ENCODE peak calls at places on chromosome 20, in seven cellular contexts. One of them, this sample, is unnamed.

GRCh38 chr20:49557449-49557848 is 10.5 kb downstream of the PTGIS start:
- DNase-seq in mesendoderm: no peak
- DNase-seq in mesenchymal stem cell: no peak
- DNase-seq in H9: no peak
- DNase-seq in neuronal stem cell: no peak
- DNase-seq in H1: no peak
- DNase-seq in IMR-90: peak
- DNase-seq in this sample: peak

GRCh38 chr20:25225642-25226432 is 22.0 kb upstream of the PYGB start:
- DNase-seq in H1: no peak
- DNase-seq in IMR-90: no peak
- DNase-seq in H9: no peak
- DNase-seq in mesendoderm: no peak
- DNase-seq in neuronal stem cell: no peak
- DNase-seq in mesenchymal stem cell: no peak
- DNase-seq in this sample: no peak

GRCh38 chr20:11849270-11849920 is 68.3 kb upstream of the BTBD3 start:
- DNase-seq in mesenchymal stem cell: peak
- DNase-seq in H9: no peak
- DNase-seq in IMR-90: peak
- DNase-seq in mesendoderm: no peak
- DNase-seq in H1: no peak
- DNase-seq in neuronal stem cell: no peak
- DNase-seq in this sample: no peak

GRCh38 chr20:41786158-41786557 is 168.0 kb upstream of the CHD6 start:
- DNase-seq in mesenchymal stem cell: no peak
- DNase-seq in neuronal stem cell: no peak
- DNase-seq in mesendoderm: no peak
- DNase-seq in IMR-90: peak
- DNase-seq in H1: no peak
- DNase-seq in H9: no peak
- DNase-seq in this sample: no peak

GRCh38 chr20:43248341-43248740 is 58.6 kb upstream of the PTPRT start:
- DNase-seq in H9: no peak
- DNase-seq in H1: no peak
- DNase-seq in IMR-90: no peak
- DNase-seq in neuronal stem cell: no peak
- DNase-seq in mesendoderm: no peak
- DNase-seq in mesenchymal stem cell: no peak
- DNase-seq in this sample: no peak

GRCh38 chr20:21901470-21902275 is 196.2 kb downstream of the PAX1 start:
- DNase-seq in mesenchymal stem cell: no peak
- DNase-seq in mesendoderm: no peak
- DNase-seq in neuronal stem cell: no peak
- DNase-seq in IMR-90: no peak
- DNase-seq in H9: no peak
- DNase-seq in H1: no peak
- DNase-seq in this sample: no peak

GRCh38 chr20:38806855-38807655 is 1.6 kb downstream of the PPP1R16B start:
- DNase-seq in mesenchymal stem cell: no peak
- DNase-seq in IMR-90: no peak
- DNase-seq in H9: no peak
- DNase-seq in H1: no peak
- DNase-seq in mesendoderm: peak
- DNase-seq in neuronal stem cell: no peak
- DNase-seq in this sample: no peak

GRCh38 chr20:38881806-38882440 is 44.3 kb upstream of the FAM83D start:
- DNase-seq in H9: no peak
- DNase-seq in mesenchymal stem cell: no peak
- DNase-seq in IMR-90: no peak
- DNase-seq in mesendoderm: no peak
- DNase-seq in neuronal stem cell: no peak
- DNase-seq in H1: no peak
- DNase-seq in this sample: no peak

GRCh38 chr20:9136114-9136513 is 67.2 kb downstream of the PLCB4 start:
- DNase-seq in neuronal stem cell: no peak
- DNase-seq in H9: no peak
- DNase-seq in IMR-90: no peak
- DNase-seq in mesenchymal stem cell: no peak
- DNase-seq in H1: no peak
- DNase-seq in mesendoderm: no peak
- DNase-seq in this sample: no peak

GRCh38 chr20:9344080-9344920 is 170.1 kb upstream of the LAMP5 start:
- DNase-seq in IMR-90: peak
- DNase-seq in mesendoderm: no peak
- DNase-seq in neuronal stem cell: no peak
- DNase-seq in mesenchymal stem cell: peak
- DNase-seq in H9: no peak
- DNase-seq in H1: no peak
- DNase-seq in this sample: no peak

GRCh38 chr20:51624157-51624731 is 81.7 kb upstream of the NFATC2 start:
- DNase-seq in mesenchymal stem cell: peak
- DNase-seq in mesendoderm: peak
- DNase-seq in H1: peak
- DNase-seq in neuronal stem cell: peak
- DNase-seq in IMR-90: peak
- DNase-seq in H9: peak
- DNase-seq in this sample: peak

GRCh38 chr20:24701027-24701426 is 231.6 kb downstream of the SYNDIG1 start:
- DNase-seq in H1: no peak
- DNase-seq in IMR-90: no peak
- DNase-seq in mesendoderm: no peak
- DNase-seq in H9: peak
- DNase-seq in mesenchymal stem cell: no peak
- DNase-seq in neuronal stem cell: no peak
- DNase-seq in this sample: no peak

GRCh38 chr20:50554694-50555579 is 44.8 kb downstream of the PTPN1 start:
- DNase-seq in IMR-90: no peak
- DNase-seq in H9: no peak
- DNase-seq in H1: no peak
- DNase-seq in mesenchymal stem cell: no peak
- DNase-seq in mesendoderm: no peak
- DNase-seq in neuronal stem cell: no peak
- DNase-seq in this sample: no peak

GRCh38 chr20:2451939-2452732 is 18.5 kb downstream of the SNRPB start:
- DNase-seq in H1: no peak
- DNase-seq in H9: peak
- DNase-seq in mesenchymal stem cell: peak
- DNase-seq in neuronal stem cell: peak
- DNase-seq in IMR-90: peak
- DNase-seq in mesendoderm: peak
- DNase-seq in this sample: peak

GRCh38 chr20:23174821-23175220 is 88.7 kb upstream of the CD93 start:
- DNase-seq in H9: no peak
- DNase-seq in mesendoderm: no peak
- DNase-seq in mesenchymal stem cell: no peak
- DNase-seq in IMR-90: no peak
- DNase-seq in neuronal stem cell: no peak
- DNase-seq in H1: no peak
- DNase-seq in this sample: no peak

GRCh38 chr20:24872291-24873014 is 76.6 kb upstream of the CST7 start:
- DNase-seq in IMR-90: no peak
- DNase-seq in neuronal stem cell: no peak
- DNase-seq in mesendoderm: no peak
- DNase-seq in H1: no peak
- DNase-seq in H9: no peak
- DNase-seq in mesenchymal stem cell: no peak
- DNase-seq in this sample: no peak

GRCh38 chr20:4681441-4681840 is 40.3 kb upstream of the PRND start:
- DNase-seq in mesenchymal stem cell: peak
- DNase-seq in IMR-90: no peak
- DNase-seq in neuronal stem cell: no peak
- DNase-seq in mesendoderm: no peak
- DNase-seq in H1: no peak
- DNase-seq in H9: no peak
- DNase-seq in this sample: no peak

GRCh38 chr20:9392892-9393857 is 121.2 kb upstream of the LAMP5 start:
- DNase-seq in H1: peak
- DNase-seq in neuronal stem cell: peak
- DNase-seq in mesenchymal stem cell: peak
- DNase-seq in IMR-90: peak
- DNase-seq in H9: peak
- DNase-seq in mesendoderm: peak
- DNase-seq in this sample: no peak

GRCh38 chr20:6583134-6583738 is 184.2 kb upstream of the BMP2 start:
- DNase-seq in mesendoderm: peak
- DNase-seq in H9: peak
- DNase-seq in IMR-90: peak
- DNase-seq in mesenchymal stem cell: peak
- DNase-seq in H1: peak
- DNase-seq in neuronal stem cell: peak
- DNase-seq in this sample: no peak

GRCh38 chr20:52193133-52193532 is 1.6 kb upstream of the ZFP64 start:
- DNase-seq in mesenchymal stem cell: no peak
- DNase-seq in H9: no peak
- DNase-seq in H1: no peak
- DNase-seq in IMR-90: no peak
- DNase-seq in neuronal stem cell: no peak
- DNase-seq in mesendoderm: no peak
- DNase-seq in this sample: no peak

GRCh38 chr20:4283011-4283410 is 267.7 kb upstream of the RNF24 start:
- DNase-seq in mesenchymal stem cell: no peak
- DNase-seq in mesendoderm: no peak
- DNase-seq in IMR-90: no peak
- DNase-seq in neuronal stem cell: no peak
- DNase-seq in H9: no peak
- DNase-seq in H1: no peak
- DNase-seq in this sample: no peak

GRCh38 chr20:6519556-6519955 is 247.9 kb upstream of the BMP2 start:
- DNase-seq in neuronal stem cell: no peak
- DNase-seq in mesenchymal stem cell: peak
- DNase-seq in H9: no peak
- DNase-seq in IMR-90: peak
- DNase-seq in H1: no peak
- DNase-seq in mesendoderm: no peak
- DNase-seq in this sample: no peak

GRCh38 chr20:4811661-4812181 is 90.0 kb downstream of the PRND start:
- DNase-seq in neuronal stem cell: no peak
- DNase-seq in H1: no peak
- DNase-seq in IMR-90: no peak
- DNase-seq in mesendoderm: no peak
- DNase-seq in mesenchymal stem cell: no peak
- DNase-seq in H9: no peak
- DNase-seq in this sample: no peak

GRCh38 chr20:2521369-2522305 is 12.9 kb upstream of the ZNF343 start:
- DNase-seq in mesendoderm: peak
- DNase-seq in H1: no peak
- DNase-seq in neuronal stem cell: peak
- DNase-seq in IMR-90: peak
- DNase-seq in H9: peak
- DNase-seq in mesenchymal stem cell: peak
- DNase-seq in this sample: no peak

GRCh38 chr20:24147961-24148360 is 159.4 kb upstream of the GGTLC1 start:
- DNase-seq in H9: no peak
- DNase-seq in IMR-90: no peak
- DNase-seq in H1: no peak
- DNase-seq in mesendoderm: no peak
- DNase-seq in mesenchymal stem cell: no peak
- DNase-seq in neuronal stem cell: no peak
- DNase-seq in this sample: no peak

DNA sequence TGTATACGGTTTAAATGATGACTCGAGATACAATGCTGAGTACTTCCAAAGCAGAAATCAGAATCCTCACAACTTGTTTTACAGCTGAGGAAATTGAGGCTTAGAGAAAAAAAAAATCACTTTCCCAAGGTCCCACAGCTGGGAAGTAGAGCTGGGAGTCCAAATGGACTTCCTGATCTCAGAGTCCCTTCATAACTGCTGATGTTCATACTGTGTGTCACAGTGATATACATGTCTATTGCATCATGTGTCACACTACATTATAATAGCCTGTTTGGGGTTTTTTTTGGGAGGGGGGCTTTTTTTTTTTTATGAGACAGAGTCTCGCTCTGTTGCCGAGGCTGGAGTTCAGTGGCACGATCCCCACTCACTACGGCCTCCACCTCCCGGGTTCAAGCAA is 8.5 kb downstream of the HM13 start:
- DNase-seq in mesendoderm: no peak
- DNase-seq in neuronal stem cell: no peak
- DNase-seq in mesenchymal stem cell: no peak
- DNase-seq in H9: no peak
- DNase-seq in IMR-90: no peak
- DNase-seq in H1: no peak
- DNase-seq in this sample: no peak
- H2BK120ac ChIP-seq in mesendoderm: no peak
- H2BK120ac ChIP-seq in neuronal stem cell: no peak
- H2BK120ac ChIP-seq in mesenchymal stem cell: no peak
- H2BK120ac ChIP-seq in H9: no peak
- H2BK120ac ChIP-seq in IMR-90: no peak
- H2BK120ac ChIP-seq in H1: no peak
- H2BK120ac ChIP-seq in this sample: no peak

GRCh38 chr20:20217626-20218025 is 150.3 kb upstream of the INSM1 start:
- DNase-seq in mesendoderm: no peak
- DNase-seq in H9: no peak
- DNase-seq in H1: no peak
- DNase-seq in mesenchymal stem cell: no peak
- DNase-seq in neuronal stem cell: peak
- DNase-seq in IMR-90: no peak
- DNase-seq in this sample: no peak
- H3K23ac ChIP-seq in mesendoderm: no peak
- H3K23ac ChIP-seq in H9: no peak
- H3K23ac ChIP-seq in H1: no peak
- H3K23ac ChIP-seq in mesenchymal stem cell: no peak
- H3K23ac ChIP-seq in neuronal stem cell: no peak
- H3K23ac ChIP-seq in IMR-90: no peak
- H3K23ac ChIP-seq in this sample: no peak

GRCh38 chr20:35661908-35662307 is 2.8 kb downstream of the CPNE1 start:
- DNase-seq in IMR-90: no peak
- DNase-seq in H1: no peak
- DNase-seq in mesenchymal stem cell: no peak
- DNase-seq in mesendoderm: no peak
- DNase-seq in H9: no peak
- DNase-seq in neuronal stem cell: no peak
- DNase-seq in this sample: no peak

GRCh38 chr20:35663813-35664543 is 722 bp downstream of the CPNE1 start:
- DNase-seq in neuronal stem cell: peak
- DNase-seq in H1: no peak
- DNase-seq in mesendoderm: peak
- DNase-seq in H9: peak
- DNase-seq in IMR-90: peak
- DNase-seq in mesenchymal stem cell: peak
- DNase-seq in this sample: no peak

GRCh38 chr20:35663516-35663812 is 1.2 kb downstream of the CPNE1 start:
- DNase-seq in mesenchymal stem cell: no peak
- DNase-seq in H1: no peak
- DNase-seq in neuronal stem cell: no peak
- DNase-seq in IMR-90: peak
- DNase-seq in H9: no peak
- DNase-seq in mesendoderm: no peak
- DNase-seq in this sample: peak

GRCh38 chr20:35661013-35661412 is 3.7 kb downstream of the CPNE1 start:
- DNase-seq in mesenchymal stem cell: no peak
- DNase-seq in H9: no peak
- DNase-seq in mesendoderm: peak
- DNase-seq in neuronal stem cell: no peak
- DNase-seq in IMR-90: no peak
- DNase-seq in H1: no peak
- DNase-seq in this sample: peak

GRCh38 chr20:35662541-35662940 is 2.2 kb downstream of the CPNE1 start:
- DNase-seq in mesenchymal stem cell: no peak
- DNase-seq in H1: no peak
- DNase-seq in neuronal stem cell: no peak
- DNase-seq in mesendoderm: no peak
- DNase-seq in IMR-90: no peak
- DNase-seq in H9: no peak
- DNase-seq in this sample: no peak
- H3K27ac ChIP-seq in mesenchymal stem cell: no peak
- H3K27ac ChIP-seq in H1: no peak
- H3K27ac ChIP-seq in neuronal stem cell: no peak
- H3K27ac ChIP-seq in mesendoderm: no peak
- H3K27ac ChIP-seq in IMR-90: no peak
- H3K27ac ChIP-seq in H9: no peak
- H3K27ac ChIP-seq in this sample: no peak

GRCh38 chr20:57266251-57267157 is at the start of gene BMP7:
- DNase-seq in IMR-90: no peak
- DNase-seq in H1: no peak
- DNase-seq in H9: peak
- DNase-seq in mesenchymal stem cell: peak
- DNase-seq in neuronal stem cell: no peak
- DNase-seq in mesendoderm: peak
- DNase-seq in this sample: peak
- H2BK120ac ChIP-seq in IMR-90: no peak
- H2BK120ac ChIP-seq in H1: peak
- H2BK120ac ChIP-seq in H9: no peak
- H2BK120ac ChIP-seq in mesenchymal stem cell: no peak
- H2BK120ac ChIP-seq in neuronal stem cell: peak
- H2BK120ac ChIP-seq in mesendoderm: no peak
- H2BK120ac ChIP-seq in this sample: no peak

This sample was measured in trophoblast cell.